ENCODE peak calls at places on chromosomes 12 and 14, in nine cellular contexts. S is non-pigmented ciliary epithelial cell, Y is prostate gland, Z is astrocyte, H is GM04504, L is anterior cingulate cortex, F is NCI-H1092 treated with DMSO at 0.1 percent for 48 hours, X is cerebellar cortex, G is Panc1. E is an unnamed sample.

GRCh38 chr14:75280831-75281690 is 2.4 kb downstream of the FOS start:
- DNase-seq in X (no peak), L (no peak), Y (no peak), Z (no peak), S (no peak), H (peak; percentile 17), G (no peak), F (no peak), E (no peak)

GRCh38 chr14:75662966-75663365 is 1.9 kb downstream of the TTLL5 start:
- DNase-seq in G (no peak), X (no peak), Y (no peak), S (no peak), F (no peak), L (no peak), Z (no peak), H (no peak), E (no peak)

GRCh38 chr12:107732365-107732764 is 28.6 kb downstream of the PRDM4 start:
- DNase-seq in Z (no peak), L (no peak), Y (no peak), F (no peak), G (no peak), H (no peak), S (no peak), X (no peak), E (no peak)

GRCh38 chr14:23138173-23138535 is 19.1 kb upstream of the CEBPE start:
- DNase-seq in Z (no peak), S (no peak), G (no peak), X (no peak), Y (no peak), L (no peak), H (no peak), F (no peak), E (no peak)

GRCh38 chr14:101564444-101564776 is 3.1 kb downstream of the DIO3 start:
- DNase-seq in F (no peak), L (no peak), S (no peak), X (no peak), G (no peak), H (no peak), Y (no peak), Z (no peak), E (no peak)

GRCh38 chr12:120055639-120056038 is 60.9 kb downstream of the RAB35 start:
- DNase-seq in Z (no peak), G (no peak), S (no peak), X (no peak), H (no peak), L (no peak), F (no peak), Y (no peak), E (no peak)

GRCh38 chr12:128240745-128241144 is 26.2 kb upstream of the TMEM132C start:
- DNase-seq in Y (no peak), S (no peak), F (no peak), H (no peak), G (no peak), L (no peak), Z (no peak), X (no peak), E (no peak)

GRCh38 chr14:77161011-77161410 is 19.4 kb upstream of the ZDHHC22 start:
- DNase-seq in H (no peak), Z (no peak), Y (no peak), X (no peak), S (no peak), F (no peak), L (no peak), G (no peak), E (no peak)

GRCh38 chr12:96233168-96233567 is 39.0 kb downstream of the ELK3 start:
- DNase-seq in F (no peak), Y (no peak), Z (no peak), L (no peak), G (no peak), H (no peak), X (peak; percentile 78), S (no peak), E (no peak)

GRCh38 chr12:49933793-49934192 is 16.7 kb upstream of the AQP2 start:
- DNase-seq in F (no peak), X (no peak), L (no peak), H (no peak), Z (peak; percentile 68), S (peak; percentile 31), Y (no peak), G (no peak), E (peak; percentile 52)

GRCh38 chr14:52840916-52841315 is 49.5 kb upstream of the GNPNAT1 start:
- DNase-seq in H (peak; percentile 46), Z (peak; percentile 34), S (no peak), L (no peak), F (no peak), G (no peak), X (no peak), Y (no peak), E (no peak)

GRCh38 chr14:75143761-75144527 is 17.1 kb upstream of the NEK9 start:
- DNase-seq in X (no peak), L (no peak), Z (no peak), H (no peak), G (no peak), Y (no peak), F (no peak), S (no peak), E (no peak)

GRCh38 chr14:100593751-100594624 is 6.8 kb upstream of the BEGAIN start:
- DNase-seq in S (no peak), F (no peak), L (no peak), G (no peak), H (no peak), Y (no peak), X (no peak), Z (no peak), E (no peak)

GRCh38 chr12:26088999-26089398 is 35.8 kb downstream of the BHLHE41 start:
- DNase-seq in H (no peak), Z (no peak), G (no peak), S (no peak), F (no peak), X (no peak), L (no peak), Y (no peak), E (no peak)

GRCh38 chr12:48263617-48264016 is 60.5 kb upstream of the OR10AD1 start:
- DNase-seq in Y (no peak), H (no peak), G (no peak), F (no peak), S (no peak), Z (no peak), L (no peak), X (no peak), E (no peak)

GRCh38 chr12:3160081-3160480 is 82.9 kb downstream of the TSPAN9 start:
- DNase-seq in Z (peak; percentile 30), L (no peak), G (no peak), F (no peak), Y (no peak), S (no peak), H (no peak), X (no peak), E (no peak)

GRCh38 chr12:52280796-52281560 is 6.5 kb downstream of the KRT86 start:
- DNase-seq in Z (peak; percentile 99), G (peak; percentile 96), Y (peak; percentile 58), H (peak; percentile 94), S (peak; percentile 87), L (no peak), X (no peak), F (no peak), E (no peak)

GRCh38 chr12:51393676-51394545 is 2.7 kb upstream of the GALNT6 start:
- DNase-seq in F (no peak), G (peak; percentile 63), L (no peak), X (no peak), H (peak; percentile 92), Y (no peak), S (peak; percentile 80), Z (peak; percentile 93), E (no peak)

GRCh38 chr12:79251356-79251755 is 386.8 kb downstream of the SYT1 start:
- DNase-seq in X (no peak), Z (peak; percentile 62), Y (no peak), L (no peak), G (no peak), S (no peak), H (no peak), F (no peak), E (no peak)

GRCh38 chr14:78254911-78255431 is 84.8 kb downstream of the NRXN3 start:
- DNase-seq in Y (no peak), S (no peak), H (no peak), G (no peak), L (no peak), Z (peak; percentile 98), F (peak; percentile 83), X (no peak), E (no peak)

GRCh38 chr14:31263485-31264133 is 56.0 kb upstream of the HECTD1 start:
- DNase-seq in Y (no peak), Z (peak; percentile 100), X (peak; percentile 25), F (no peak), S (peak; percentile 99), H (peak; percentile 99), G (peak; percentile 73), L (no peak), E (no peak)

GRCh38 chr12:122842505-122843405 is 7.5 kb downstream of the HIP1R start:
- DNase-seq in G (no peak), F (no peak), Z (no peak), Y (no peak), S (no peak), L (no peak), H (no peak), X (no peak), E (no peak)

GRCh38 chr12:10847701-10848100 is 1.6 kb downstream of the PRR4 start:
- DNase-seq in Y (no peak), Z (no peak), L (no peak), H (no peak), S (no peak), G (no peak), F (no peak), X (no peak), E (no peak)

GRCh38 chr12:25436206-25436912 is 116.7 kb downstream of the LMNTD1 start:
- DNase-seq in F (peak; percentile 35), L (no peak), Y (peak; percentile 22), G (peak; percentile 82), H (peak; percentile 52), X (peak; percentile 67), S (peak; percentile 37), Z (peak; percentile 63), E (peak; percentile 84)

GRCh38 chr12:124390442-124391116 is 95.7 kb downstream of the RFLNA start:
- DNase-seq in L (no peak), H (no peak), Y (no peak), F (no peak), Z (peak; percentile 76), G (no peak), S (no peak), X (no peak), E (peak; percentile 75)

GRCh38 chr14:80136358-80136757 is 74.9 kb downstream of the DIO2 start:
- DNase-seq in F (no peak), Z (peak; percentile 6), G (no peak), X (no peak), L (no peak), S (no peak), Y (no peak), H (no peak), E (no peak)

GRCh38 chr14:37088816-37089215 is 83.6 kb downstream of the SLC25A21 start:
- DNase-seq in X (no peak), Y (no peak), Z (peak; percentile 6), H (no peak), G (no peak), F (no peak), L (no peak), S (no peak), E (no peak)